ENCODE peak calls at places on chromosomes 3 and 15, in nine cellular contexts. K, G, J, I, O, T, P, H and B are unnamed samples.
A peak's percentile ranks its signal among the peaks of the same experiment; 100 is the strongest.

GRCh38 chr3:185079620-185080019 is 73.2 kb downstream of the C3orf70 start:
- DNase-seq in J (no peak), G (no peak), P (no peak), T (no peak), K (no peak), I (no peak), H (no peak), O (no peak), B (no peak)

GRCh38 chr15:32864051-32864450 is 146.2 kb downstream of the GREM1 start:
- DNase-seq in I (no peak), G (no peak), P (no peak), O (no peak), T (no peak), H (no peak), J (no peak), K (no peak), B (no peak)

GRCh38 chr15:27074179-27074578 is 103.2 kb downstream of the GABRG3 start:
- DNase-seq in K (no peak), I (no peak), T (no peak), H (no peak), O (no peak), J (no peak), P (no peak), G (no peak), B (no peak)

GRCh38 chr3:18194431-18194830 is 230.7 kb downstream of the SATB1 start:
- DNase-seq in O (no peak), H (no peak), T (no peak), G (peak; percentile 48), K (no peak), J (no peak), P (no peak), I (no peak), B (peak; percentile 30)

GRCh38 chr15:91890614-91891013 is 37.1 kb downstream of the SLCO3A1 start:
- DNase-seq in I (no peak), H (no peak), J (no peak), G (peak; percentile 67), O (no peak), K (no peak), T (peak; percentile 50), P (no peak), B (no peak)

GRCh38 chr3:159763466-159764210 is 225.0 kb upstream of the IL12A start:
- DNase-seq in T (no peak), O (no peak), P (peak; percentile 59), H (no peak), I (peak; percentile 62), G (peak; percentile 82), J (peak; percentile 56), K (peak; percentile 44), B (peak; percentile 93)

GRCh38 chr15:57438166-57438565 is 61.9 kb downstream of the CGNL1 start:
- DNase-seq in K (no peak), T (no peak), G (no peak), I (no peak), P (no peak), J (no peak), O (no peak), H (no peak), B (no peak)

GRCh38 chr15:101439920-101440319 is 49.6 kb downstream of the PCSK6 start:
- DNase-seq in P (no peak), T (peak; percentile 13), G (peak; percentile 80), K (no peak), H (no peak), O (no peak), J (no peak), I (peak; percentile 23), B (peak; percentile 67)

GRCh38 chr3:159583662-159584061 is 405.0 kb upstream of the IL12A start:
- DNase-seq in P (no peak), H (no peak), G (peak; percentile 35), O (no peak), K (no peak), T (no peak), I (no peak), J (no peak), B (peak; percentile 8)

DNA sequence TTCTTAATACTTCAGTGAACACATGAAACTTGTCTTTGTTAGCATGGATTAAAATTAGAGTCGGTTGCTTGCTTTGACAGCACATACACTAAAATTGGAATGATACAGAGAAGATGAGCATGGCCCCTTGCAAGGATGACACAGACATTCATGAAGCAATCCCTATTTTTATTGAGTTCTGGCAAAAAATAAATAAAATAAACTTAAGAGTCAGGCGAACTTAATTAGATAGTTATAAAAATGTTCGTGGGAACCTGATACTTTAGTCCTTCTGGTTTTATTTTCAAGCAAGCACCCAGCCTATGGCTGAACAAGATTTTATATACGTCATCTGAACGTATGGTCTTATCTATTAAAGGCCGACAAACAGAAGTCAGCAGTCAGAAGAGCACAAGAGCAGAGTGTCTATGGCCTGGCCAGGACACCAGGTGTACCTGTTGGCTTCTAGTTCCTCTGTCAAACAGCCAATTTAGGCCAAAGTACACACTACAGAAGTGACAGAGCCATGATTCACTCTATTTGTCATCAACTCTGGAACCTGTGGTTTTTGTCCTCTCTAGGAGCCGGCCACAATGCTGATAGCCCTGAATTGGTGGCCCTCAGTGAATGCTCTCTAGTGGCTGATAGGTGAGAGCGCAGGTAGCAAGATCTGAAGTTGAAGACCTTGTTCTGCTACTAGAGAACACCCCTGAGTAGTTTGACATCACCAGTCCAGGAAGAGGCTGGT is 64.3 kb downstream of the LEO1 start:
- DNase-seq in T (no peak), G (peak; percentile 49), J (no peak), P (peak; percentile 29), I (peak; percentile 64), K (no peak), O (no peak), H (no peak), B (no peak)
- TF ChIP-seq CTCF in T (no peak), G (no peak), J (no peak), P (no peak), I (no peak), K (peak; percentile 14), O (no peak), H (no peak), B (no peak)

GRCh38 chr15:48653216-48653615 is 7.7 kb upstream of the FBN1 start:
- DNase-seq in J (no peak), K (no peak), G (no peak), T (no peak), O (no peak), H (no peak), P (no peak), I (no peak), B (no peak)
- H3K4me3 ChIP-seq in J (no peak overlapping the region), K (no peak overlapping the region), G (no peak overlapping the region), T (no peak overlapping the region), O (no peak overlapping the region), H (no peak overlapping the region), P (no peak overlapping the region), I (no peak overlapping the region), B (no peak overlapping the region)

GRCh38 chr3:30751610-30752299 is 142.7 kb downstream of the GADL1 start:
- DNase-seq in I (peak; percentile 27), H (peak; percentile 11), T (no peak), P (peak; percentile 12), J (peak; percentile 26), G (peak; percentile 59), K (no peak), O (peak; percentile 61), B (peak; percentile 73)
- TF ChIP-seq CTCF in I (no peak), H (no peak), T (no peak), P (peak; percentile 11), J (no peak), G (peak; percentile 54), K (peak; percentile 24), O (peak; percentile 55), B (peak; percentile 42)

GRCh38 chr3:142664819-142665218 is 59.0 kb upstream of the TRPC1 start:
- DNase-seq in H (no peak), G (no peak), K (no peak), P (no peak), I (no peak), O (no peak), T (no peak), J (no peak), B (no peak)
- H3K4me3 ChIP-seq in H (no peak overlapping the region), G (no peak overlapping the region), K (no peak overlapping the region), P (no peak overlapping the region), I (no peak overlapping the region), O (no peak overlapping the region), T (no peak overlapping the region), J (no peak overlapping the region), B (no peak overlapping the region)

GRCh38 chr3:134752761-134753461 is 42.1 kb upstream of the EPHB1 start:
- DNase-seq in I (no peak), H (no peak), P (peak; percentile 8), K (no peak), J (no peak), T (no peak), G (no peak), O (no peak), B (no peak)

GRCh38 chr3:134751831-134752230 is 43.2 kb upstream of the EPHB1 start:
- DNase-seq in I (no peak), G (peak; percentile 52), H (no peak), P (no peak), T (no peak), J (no peak), K (no peak), O (no peak), B (no peak)

GRCh38 chr3:134749174-134749573 is 45.9 kb upstream of the EPHB1 start:
- DNase-seq in P (no peak), H (no peak), K (no peak), J (no peak), O (no peak), I (no peak), T (no peak), G (no peak), B (no peak)

GRCh38 chr3:134748698-134749097 is 46.4 kb upstream of the EPHB1 start:
- DNase-seq in G (no peak), T (no peak), H (no peak), J (no peak), I (no peak), O (no peak), K (no peak), P (no peak), B (no peak)

DNA sequence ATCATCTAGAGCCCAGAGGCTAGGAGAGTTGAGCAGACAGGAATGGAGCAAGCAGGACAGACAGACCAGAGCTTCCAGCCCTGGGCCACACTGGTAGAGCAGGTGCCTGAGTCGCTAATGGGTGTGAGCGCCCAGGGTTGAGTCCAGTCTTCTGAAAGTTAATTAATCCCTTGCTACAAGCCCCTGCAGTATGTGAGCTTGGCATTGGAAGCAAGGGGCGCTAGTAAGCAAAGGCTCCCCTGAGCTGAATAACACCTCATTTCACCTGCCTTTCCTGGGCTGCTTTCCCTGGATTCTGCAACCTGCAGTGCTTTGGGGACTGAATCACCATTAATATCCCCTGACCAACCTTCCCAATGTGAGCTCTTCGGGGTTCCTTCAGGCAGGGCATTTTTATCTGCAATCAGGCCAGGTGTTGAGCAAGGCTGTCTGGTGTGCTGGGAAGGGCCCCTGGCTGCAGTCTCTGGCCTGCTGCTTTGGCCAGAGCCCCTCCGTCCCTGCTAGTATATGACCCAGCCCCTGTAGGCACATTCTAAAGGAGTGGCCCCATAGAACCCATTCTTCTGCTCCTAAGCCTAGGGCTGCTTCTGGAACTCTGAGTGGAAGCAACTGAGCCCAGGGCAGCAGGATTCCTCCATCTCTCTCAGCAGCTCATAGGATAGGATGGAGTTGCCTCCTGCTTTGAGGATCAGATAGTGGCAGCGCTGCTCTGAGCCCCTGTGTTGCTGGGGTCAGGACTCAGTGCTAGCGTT is 45.1 kb upstream of the EPHB1 start:
- DNase-seq in K (no peak), J (no peak), P (no peak), I (no peak), O (no peak), H (no peak), T (no peak), G (no peak), B (no peak)
- TF ChIP-seq CTCF in K (no peak), J (no peak), P (no peak), I (no peak), O (no peak), H (no peak), T (no peak), G (no peak), B (no peak)

GRCh38 chr3:32392530-32393302 is 1.1 kb downstream of the CMTM7 start:
- DNase-seq in P (peak; percentile 85), H (no peak), O (peak; percentile 30), J (peak; percentile 42), K (no peak), G (peak; percentile 85), T (peak; percentile 75), I (peak; percentile 54), B (peak; percentile 91)
- H3K4me3 ChIP-seq in P (peak overlapping the region; percentile 72), H (peak overlapping the region; percentile 68), O (peak overlapping the region; percentile 70), J (peak overlapping the region; percentile 66), K (peak overlapping the region; percentile 61), G (peak overlapping the region; percentile 75), T (peak overlapping the region; percentile 84), I (peak overlapping the region; percentile 70), B (peak overlapping the region; percentile 89)